ENCODE peak calls at places on chromosomes 1 and 21, in five cellular contexts. X is tibial artery, A is astrocyte of the spinal cord, O is retina, P is B cell. D is an unnamed sample.

GRCh38 chr1:166763318-166763717 is 76.0 kb upstream of the POGK start:
- DNase-seq in X (no peak), A (no peak), O (no peak), P (no peak), D (no peak)

GRCh38 chr1:32702599-32703478 is at the start of gene SYNC:
- DNase-seq in X (peak; percentile 57), A (peak; percentile 85), O (peak; percentile 42), P (no peak), D (no peak)

GRCh38 chr1:159700312-159700711 is 14.1 kb downstream of the CRP start:
- DNase-seq in X (no peak), A (no peak), O (no peak), P (no peak), D (no peak)

GRCh38 chr1:223052931-223053330 is 90.1 kb downstream of the TLR5 start:
- DNase-seq in X (no peak), A (no peak), O (no peak), P (no peak), D (no peak)

GRCh38 chr1:90725341-90725960 is 8.3 kb upstream of the BARHL2 start:
- DNase-seq in X (no peak), A (no peak), O (no peak), P (no peak), D (no peak)

GRCh38 chr1:182175340-182176068 is 114.0 kb upstream of the ZNF648 start:
- DNase-seq in X (no peak), A (no peak), O (no peak), P (no peak), D (no peak)

GRCh38 chr1:2073382-2074230 is 23.4 kb downstream of the PRKCZ start:
- DNase-seq in X (no peak), A (peak; percentile 51), O (peak; percentile 93), P (no peak), D (no peak)

GRCh38 chr1:232556336-232556735 is 73.6 kb downstream of the SIPA1L2 start:
- DNase-seq in X (no peak), A (no peak), O (no peak), P (no peak), D (no peak)

GRCh38 chr1:224089583-224089982 is 24.3 kb upstream of the FBXO28 start:
- DNase-seq in X (no peak), A (no peak), O (no peak), P (no peak), D (no peak)

GRCh38 chr1:114272593-114272992 is 118.9 kb upstream of the SYT6 start:
- DNase-seq in X (no peak), A (no peak), O (no peak), P (no peak), D (no peak)

GRCh38 chr21:42222386-42222785 is 3.4 kb downstream of the ABCG1 start:
- DNase-seq in X (no peak), A (no peak), O (no peak), P (no peak), D (no peak)

GRCh38 chr1:207396360-207396759 is 57.8 kb upstream of the CR2 start:
- DNase-seq in X (no peak), A (no peak), O (no peak), P (no peak), D (no peak)

GRCh38 chr1:11414921-11415538 is 63.9 kb upstream of the DISP3 start:
- DNase-seq in X (no peak), A (no peak), O (peak; percentile 62), P (no peak), D (no peak)

GRCh38 chr1:243598433-243598832 is 251.6 kb downstream of the AKT3 start:
- DNase-seq in X (no peak), A (peak; percentile 80), O (no peak), P (peak; percentile 45), D (no peak)

GRCh38 chr1:111658622-111659021 is 39.0 kb downstream of the RAP1A start:
- DNase-seq in X (no peak), A (no peak), O (no peak), P (no peak), D (no peak)

GRCh38 chr1:8463144-8463927 is 145.4 kb downstream of the SLC45A1 start:
- DNase-seq in X (peak; percentile 38), A (peak; percentile 82), O (peak; percentile 48), P (no peak), D (peak; percentile 9)

GRCh38 chr1:234709473-234710279 is 99.7 kb upstream of the IRF2BP2 start:
- DNase-seq in X (no peak), A (no peak), O (peak; percentile 39), P (peak; percentile 21), D (no peak)

GRCh38 chr1:218671573-218671972 is 326.4 kb downstream of the TGFB2 start:
- DNase-seq in X (no peak), A (peak; percentile 61), O (peak; percentile 47), P (no peak), D (peak; percentile 45)

GRCh38 chr1:44436401-44437394 is 31.6 kb downstream of the RNF220 start:
- DNase-seq in X (no peak), A (no peak), O (peak; percentile 38), P (no peak), D (no peak)

GRCh38 chr1:91883470-91883869 is 2.5 kb downstream of the TGFBR3 start:
- DNase-seq in X (no peak), A (peak; percentile 45), O (no peak), P (no peak), D (peak; percentile 50)

GRCh38 chr1:48127735-48128685 is 94.5 kb upstream of the SLC5A9 start:
- DNase-seq in X (no peak), A (no peak), O (no peak), P (no peak), D (no peak)

GRCh38 chr1:55868026-55868425 is 652.9 kb upstream of the USP24 start:
- DNase-seq in X (no peak), A (peak; percentile 51), O (no peak), P (no peak), D (peak; percentile 12)

GRCh38 chr1:246166841-246167240 is 340.2 kb downstream of the SMYD3 start:
- DNase-seq in X (no peak), A (no peak), O (no peak), P (no peak), D (no peak)

GRCh38 chr1:154953611-154954038 is 2.3 kb downstream of the PBXIP1 start:
- DNase-seq in X (no peak), A (no peak), O (no peak), P (no peak), D (no peak)